ENCODE peak calls at places on chromosomes 12 and 14, in nine cellular contexts. Y is right lobe of liver, S is esophagus squamous epithelium, V is IMR-90, T is stomach, N is ovary, L is uterus, P is heart left ventricle, Q is prostate gland. K is an unnamed sample.

GRCh38 chr12:32586390-32586789 is 92.7 kb upstream of the DNM1L start:
- DNase-seq in L (no peak), Q (no peak), N (no peak), P (no peak), T (no peak), S (no peak), Y (no peak), V (peak; percentile 54), K (no peak)

GRCh38 chr14:90382491-90383125 is 14.2 kb upstream of the CALM1 start:
- DNase-seq in P (peak; percentile 77), V (peak; percentile 79), N (peak; percentile 76), T (peak; percentile 69), S (no peak), L (peak; percentile 82), Q (peak; percentile 73), Y (peak; percentile 77), K (peak; percentile 69)

GRCh38 chr14:103518416-103519042 is 4.1 kb downstream of the CKB start:
- DNase-seq in S (no peak), T (peak; percentile 81), Y (peak; percentile 73), Q (peak; percentile 54), V (peak; percentile 29), N (peak; percentile 81), P (peak; percentile 64), L (peak; percentile 75), K (peak; percentile 75)

GRCh38 chr12:91883811-91884210 is 261.8 kb downstream of the BTG1 start:
- DNase-seq in Y (no peak), S (no peak), L (no peak), N (no peak), V (peak; percentile 10), P (no peak), Q (no peak), T (no peak), K (no peak)

GRCh38 chr14:31269599-31270195 is 62.1 kb upstream of the HECTD1 start:
- DNase-seq in S (no peak), V (peak; percentile 57), P (no peak), Q (no peak), Y (no peak), N (no peak), L (no peak), T (no peak), K (no peak)

GRCh38 chr12:6425588-6426531 is 18.9 kb upstream of the CD27 start:
- DNase-seq in N (no peak), T (peak; percentile 25), V (peak; percentile 6), S (no peak), Q (no peak), L (no peak), Y (peak; percentile 51), P (no peak), K (no peak)

GRCh38 chr12:108449478-108449877 is 65.6 kb upstream of the FICD start:
- DNase-seq in P (no peak), N (no peak), V (no peak), S (no peak), L (no peak), T (no peak), Y (no peak), Q (no peak), K (no peak)

GRCh38 chr12:131486831-131487230 is 224.1 kb upstream of the SFSWAP start:
- DNase-seq in N (no peak), S (no peak), L (no peak), P (no peak), Q (no peak), Y (no peak), V (no peak), T (no peak), K (no peak)

GRCh38 chr14:21860172-21860571 is 186.6 kb upstream of the OR4E1 start:
- DNase-seq in N (no peak), Q (no peak), V (no peak), Y (no peak), T (no peak), P (no peak), S (no peak), L (no peak), K (no peak)

GRCh38 chr12:63103489-63104131 is 47.4 kb downstream of the AVPR1A start:
- DNase-seq in N (no peak), T (no peak), L (no peak), Q (no peak), V (peak; percentile 23), Y (no peak), S (no peak), P (no peak), K (no peak)

GRCh38 chr14:50520947-50521815 is 11.2 kb downstream of the MAP4K5 start:
- DNase-seq in V (peak; percentile 95), S (no peak), T (no peak), Y (no peak), P (no peak), Q (no peak), N (no peak), L (no peak), K (peak; percentile 31)

GRCh38 chr14:105776924-105777323 is 250.5 kb downstream of the TMEM121 start:
- DNase-seq in T (no peak), N (no peak), Y (no peak), P (no peak), Q (no peak), S (no peak), L (no peak), V (no peak), K (no peak)

GRCh38 chr12:123532808-123533649 is 490 bp downstream of the RILPL1 start:
- DNase-seq in P (peak; percentile 59), T (peak; percentile 28), S (no peak), L (peak; percentile 44), N (peak; percentile 52), V (peak; percentile 24), Q (no peak), Y (peak; percentile 76), K (peak; percentile 40)

DNA sequence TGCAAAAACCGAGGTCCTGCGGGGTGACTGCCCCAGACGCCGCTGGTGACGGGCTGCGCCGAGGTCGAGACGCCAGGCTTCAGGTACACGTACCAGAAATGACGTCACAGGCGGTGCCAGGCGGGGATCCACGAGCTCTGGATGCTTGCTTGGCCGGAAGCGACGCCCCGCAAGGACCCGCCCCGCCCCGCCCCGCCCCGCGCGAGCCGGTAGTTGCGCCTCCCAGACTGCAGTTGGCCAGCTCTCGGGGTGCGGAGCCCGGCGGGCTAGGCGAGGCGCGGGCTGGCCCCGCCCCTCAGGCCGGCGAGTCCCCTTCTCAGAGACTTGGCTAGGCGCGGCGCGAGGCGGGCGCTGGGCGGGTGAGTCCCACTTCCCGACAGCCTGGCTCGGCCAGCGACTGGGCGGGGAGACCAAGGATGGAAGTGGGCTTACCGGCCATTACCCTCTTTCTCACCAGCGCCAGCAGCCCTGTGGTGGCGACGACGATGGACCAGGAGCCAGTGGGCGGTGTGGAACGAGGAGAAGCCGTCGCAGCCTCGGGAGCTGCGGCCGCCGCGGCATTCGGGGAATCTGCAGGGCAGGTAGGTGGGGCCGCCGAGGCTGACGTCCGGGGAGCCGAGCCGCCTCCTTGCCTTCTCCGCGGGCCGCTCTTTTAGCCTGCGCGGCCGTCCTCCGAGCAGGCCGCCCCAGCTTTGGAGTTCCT is at the start of gene FAM177A1:
- DNase-seq in N (peak; percentile 97), L (peak; percentile 98), S (peak; percentile 85), V (peak; percentile 94), T (peak; percentile 99), Y (peak; percentile 99), Q (peak; percentile 99), P (peak; percentile 99), K (peak; percentile 99)
- TF ChIP-seq POLR2A in N (peak; percentile 82), L (peak; percentile 91), S (no peak), V (peak; percentile 89), T (no peak), Y (peak; percentile 99), Q (peak; percentile 96), P (peak; percentile 96), K (peak; percentile 96)

DNA sequence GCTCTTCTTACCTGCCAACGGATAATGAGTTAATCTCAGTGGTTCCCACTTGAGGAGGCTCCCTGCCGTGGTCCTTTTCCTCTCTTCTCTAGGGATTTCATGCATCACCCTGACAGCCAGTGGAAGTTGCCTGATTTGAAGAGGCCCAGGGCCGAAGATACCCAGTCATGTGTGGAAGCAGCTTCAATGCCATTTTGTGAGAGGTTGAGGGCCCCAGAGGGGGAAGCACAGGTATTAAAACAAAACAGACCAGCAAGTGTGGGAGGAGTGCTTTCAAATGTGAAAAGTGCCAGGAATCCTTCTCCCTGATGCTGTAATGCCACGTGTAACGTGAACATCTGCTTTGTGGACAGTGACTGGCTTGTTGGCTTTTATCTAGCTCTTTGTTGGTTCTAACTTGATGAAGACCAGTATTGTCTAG is 1.5 kb downstream of the TCP11L2 start:
- DNase-seq in N (no peak), Q (no peak), Y (no peak), V (no peak), T (no peak), S (no peak), P (no peak), L (no peak), K (no peak)
- H3K27me3 ChIP-seq in N (no peaks in the 10 kb centered on the region), Q (no peaks in the 10 kb centered on the region), Y (no peaks in the 10 kb centered on the region), V (no peaks in the 10 kb centered on the region), T (no peaks in the 10 kb centered on the region), S (no peaks in the 10 kb centered on the region), P (no peaks in the 10 kb centered on the region), L (no peaks in the 10 kb centered on the region), K (no peaks in the 10 kb centered on the region)

GRCh38 chr14:65238456-65238855 is 136.1 kb upstream of the MAX start:
- DNase-seq in N (no peak), S (no peak), V (peak; percentile 82), Y (no peak), Q (no peak), L (no peak), P (no peak), T (no peak), K (no peak)

GRCh38 chr14:65239897-65240296 is 137.6 kb upstream of the MAX start:
- DNase-seq in Y (no peak), V (no peak), P (peak; percentile 42), S (no peak), T (no peak), L (no peak), Q (no peak), N (no peak), K (no peak)

GRCh38 chr14:65237956-65238355 is 135.6 kb upstream of the MAX start:
- DNase-seq in S (no peak), V (no peak), Y (no peak), Q (no peak), T (peak; percentile 36), L (no peak), P (no peak), N (no peak), K (no peak)

GRCh38 chr14:65237023-65237814 is 134.9 kb upstream of the MAX start:
- DNase-seq in P (no peak), V (peak; percentile 49), L (no peak), S (no peak), Q (no peak), T (no peak), N (no peak), Y (no peak), K (no peak)

DNA sequence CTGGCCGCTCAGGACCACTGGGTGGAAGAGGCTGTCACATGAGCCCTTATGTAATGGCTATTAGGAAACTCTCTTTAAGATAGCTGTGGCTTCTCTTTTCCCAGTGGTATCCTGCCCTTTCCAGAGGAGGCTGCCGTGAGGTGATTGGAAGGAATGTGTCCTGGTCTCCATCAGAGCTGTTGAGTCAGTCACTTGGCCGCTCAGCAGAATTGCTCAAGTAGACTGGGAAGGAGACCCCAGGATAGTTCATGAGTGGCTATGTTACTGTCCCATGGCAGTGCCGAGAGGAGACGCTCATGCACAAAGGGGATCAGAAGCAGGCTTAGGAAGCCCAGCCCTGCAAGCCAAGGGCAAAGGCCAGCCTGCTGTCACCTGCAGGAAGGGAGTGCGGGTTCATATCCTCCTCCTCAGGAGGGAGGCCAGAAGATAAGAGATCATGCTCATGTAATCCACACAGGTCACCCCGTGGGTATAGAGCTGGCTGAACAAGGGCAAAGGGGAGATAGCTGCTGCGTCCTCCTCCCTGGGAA is 136.9 kb upstream of the MAX start:
- DNase-seq in S (no peak), V (peak; percentile 77), L (no peak), Y (no peak), N (no peak), T (no peak), P (peak; percentile 31), Q (no peak), K (peak; percentile 27)
- TF ChIP-seq POLR2A in S (no peak), V (no peak), L (no peak), Y (no peak), N (no peak), T (no peak), P (no peak), Q (no peak), K (no peak)

GRCh38 chr12:103680591-103681065 is 93.6 kb downstream of the STAB2 start:
- DNase-seq in Q (no peak), Y (no peak), V (peak; percentile 4), P (peak; percentile 71), T (no peak), S (no peak), N (no peak), L (peak; percentile 78), K (peak; percentile 15)
- H3K27me3 ChIP-seq in Q (no peaks in the 10 kb centered on the region), Y (no peaks in the 10 kb centered on the region), V (peaks cover 5% of the 10 kb centered on the region), P (no peaks in the 10 kb centered on the region), T (no peaks in the 10 kb centered on the region), S (no peaks in the 10 kb centered on the region), N (no peaks in the 10 kb centered on the region), L (no peaks in the 10 kb centered on the region), K (no peaks in the 10 kb centered on the region)

K was measured in body of pancreas.